ENCODE peak calls at places on chromosomes 2 and 18, in seven cellular contexts. L is HepG2, D is uterus, S is colonic mucosa, M is HL-60, T is tibial artery, Z is lower lobe of right lung. V is an unnamed sample.

GRCh38 chr2:112005391-112006075 is 49.5 kb upstream of the TMEM87B start:
- DNase-seq in L (no peak), D (no peak), S (no peak), M (peak), T (no peak), Z (no peak), V (no peak)

GRCh38 chr2:222055328-222055727 is 243.5 kb downstream of the PAX3 start:
- DNase-seq in L (no peak), D (no peak), S (no peak), M (no peak), T (no peak), Z (no peak), V (no peak)

GRCh38 chr18:78986018-78986481 is 6.4 kb downstream of the SALL3 start:
- DNase-seq in L (peak), D (no peak), S (no peak), M (peak), T (no peak), Z (no peak), V (no peak)

GRCh38 chr2:40225670-40226069 is 226.2 kb downstream of the SLC8A1 start:
- DNase-seq in L (no peak), D (no peak), S (no peak), M (no peak), T (no peak), Z (no peak), V (no peak)

GRCh38 chr2:12797815-12798214 is 81.1 kb downstream of the TRIB2 start:
- DNase-seq in L (no peak), D (no peak), S (no peak), M (peak), T (no peak), Z (no peak), V (no peak)

GRCh38 chr2:9311488-9311887 is 104.9 kb downstream of the ASAP2 start:
- DNase-seq in L (no peak), D (peak), S (no peak), M (no peak), T (peak), Z (no peak), V (peak)

GRCh38 chr18:67192535-67192934 is 324.0 kb downstream of the DSEL start:
- DNase-seq in L (no peak), D (no peak), S (no peak), M (no peak), T (no peak), Z (no peak), V (no peak)

GRCh38 chr2:950627-950992 is at the start of gene SNTG2:
- DNase-seq in L (no peak), D (no peak), S (peak), M (no peak), T (no peak), Z (no peak), V (no peak)

GRCh38 chr2:44010266-44010665 is 14.5 kb upstream of the LRPPRC start:
- DNase-seq in L (no peak), D (no peak), S (no peak), M (no peak), T (no peak), Z (no peak), V (no peak)

GRCh38 chr2:175743020-175743419 is 259.0 kb downstream of the LNPK start:
- DNase-seq in L (no peak), D (no peak), S (no peak), M (no peak), T (no peak), Z (no peak), V (no peak)

DNA sequence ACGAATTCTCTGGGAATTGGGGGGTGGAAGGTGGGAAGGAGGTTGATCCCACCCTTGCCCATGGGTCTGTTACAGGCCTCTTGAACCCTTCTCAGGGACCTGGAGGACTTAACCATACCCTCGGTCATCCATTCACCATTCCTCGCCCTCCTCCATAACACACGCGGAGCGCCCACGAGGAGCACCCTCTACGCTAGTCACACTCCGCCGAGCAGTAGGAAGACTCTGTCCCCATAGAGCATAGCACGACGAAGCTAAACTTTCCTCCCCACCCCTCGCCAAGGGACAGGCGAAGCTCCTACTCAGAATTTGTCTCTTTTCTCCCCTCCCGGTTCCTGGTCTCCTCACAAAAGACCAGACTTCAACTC is 611 bp upstream of the ITSN2 start:
- DNase-seq in L (no peak), D (no peak), S (peak), M (no peak), T (no peak), Z (no peak), V (no peak)
- H3K4me3 ChIP-seq in L (peak), D (peak), S (peak), M (peak), T (peak), Z (peak), V (peak)

DNA sequence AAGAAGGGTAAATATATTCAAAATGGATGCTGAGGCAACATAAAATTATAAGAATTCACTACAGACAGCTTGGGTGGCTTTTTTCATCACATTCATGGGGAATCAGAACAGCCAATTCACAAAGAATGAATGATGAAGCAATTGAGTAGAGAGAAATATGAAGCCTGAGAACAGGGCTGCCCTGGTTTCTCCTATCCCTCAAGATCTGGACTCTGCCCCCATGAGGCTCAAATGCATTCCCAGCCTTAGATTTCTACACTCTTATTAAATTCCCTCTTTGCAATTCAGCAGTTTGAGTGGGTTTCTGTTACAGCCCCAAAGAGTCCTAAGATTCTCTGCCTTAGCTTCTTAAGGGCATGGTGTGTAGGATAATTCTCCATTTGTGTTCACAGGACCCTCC is 172.5 kb downstream of the MAIP1 start:
- DNase-seq in L (peak), D (no peak), S (no peak), M (no peak), T (no peak), Z (no peak), V (no peak)
- TF ChIP-seq CTCF in L (no peak), D (no peak), S (no peak), M (no peak), T (no peak), Z (no peak), V (no peak)

DNA sequence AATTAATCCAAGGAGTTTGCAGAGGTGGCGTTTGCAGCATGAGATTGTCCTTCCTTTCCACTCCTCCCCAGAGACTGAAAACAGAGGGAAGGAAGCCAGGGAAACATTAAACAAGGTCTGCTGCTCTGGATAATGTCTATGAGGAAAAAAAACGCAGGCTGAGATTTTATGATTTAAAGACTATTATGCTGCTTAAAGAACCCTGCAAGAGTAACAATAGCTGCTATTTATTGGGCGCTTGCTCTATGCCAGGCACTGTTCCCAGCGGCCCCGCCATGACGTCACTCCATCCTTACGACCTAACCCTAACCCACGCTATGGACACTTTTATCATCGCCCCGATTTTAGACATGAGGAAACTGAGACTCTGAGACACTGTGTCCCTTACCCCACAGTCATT is 222.4 kb downstream of the BCL2 start:
- DNase-seq in L (no peak), D (no peak), S (no peak), M (no peak), T (no peak), Z (no peak), V (no peak)
- H3K27ac ChIP-seq in L (no peak), D (peak), S (no peak), M (peak), T (no peak), Z (no peak), V (no peak)

GRCh38 chr2:20145497-20146193 is 79.3 kb downstream of the SDC1 start:
- DNase-seq in L (no peak), D (no peak), S (peak), M (no peak), T (no peak), Z (no peak), V (no peak)

GRCh38 chr2:20147351-20147750 is 77.6 kb downstream of the SDC1 start:
- DNase-seq in L (no peak), D (no peak), S (no peak), M (no peak), T (no peak), Z (no peak), V (no peak)

GRCh38 chr2:20148411-20148810 is 76.5 kb downstream of the SDC1 start:
- DNase-seq in L (no peak), D (no peak), S (no peak), M (no peak), T (no peak), Z (no peak), V (no peak)

GRCh38 chr2:20144861-20145260 is 80.1 kb downstream of the SDC1 start:
- DNase-seq in L (no peak), D (no peak), S (no peak), M (no peak), T (no peak), Z (no peak), V (no peak)

GRCh38 chr2:20146401-20146800 is 78.5 kb downstream of the SDC1 start:
- DNase-seq in L (no peak), D (no peak), S (no peak), M (no peak), T (no peak), Z (no peak), V (no peak)
- H3K4me3 ChIP-seq in L (no peak), D (no peak), S (no peak), M (no peak), T (no peak), Z (no peak), V (no peak)

GRCh38 chr2:208033701-208034502 is 8.6 kb upstream of the PLEKHM3 start:
- DNase-seq in L (peak), D (peak), S (peak), M (no peak), T (no peak), Z (peak), V (peak)
- TF ChIP-seq CTCF in L (peak), D (peak), S (peak), M (no peak), T (no peak), Z (peak), V (no peak)